ENCODE peak calls at places on chromosomes 2 and 18, in four cellular contexts. One of them, this sample, is unnamed.

GRCh38 chr2:209388416-209389037 is 35.3 kb upstream of the MAP2 start:
- DNase-seq in heart right ventricle: no peak
- DNase-seq in endodermal cell: no peak
- DNase-seq in fibroblast of pulmonary artery: no peak
- DNase-seq in this sample: no peak

GRCh38 chr18:74242451-74243096 is 49.2 kb downstream of the CYB5A start:
- DNase-seq in fibroblast of pulmonary artery: peak
- DNase-seq in endodermal cell: no peak
- DNase-seq in heart right ventricle: no peak
- DNase-seq in this sample: no peak

GRCh38 chr2:121330921-121331320 is 45.9 kb upstream of the TFCP2L1 start:
- DNase-seq in endodermal cell: peak
- DNase-seq in heart right ventricle: no peak
- DNase-seq in fibroblast of pulmonary artery: no peak
- DNase-seq in this sample: no peak

GRCh38 chr2:173457366-173457765 is 102.7 kb downstream of the CDCA7 start:
- DNase-seq in endodermal cell: no peak
- DNase-seq in heart right ventricle: no peak
- DNase-seq in fibroblast of pulmonary artery: no peak
- DNase-seq in this sample: no peak

GRCh38 chr2:226971029-226971584 is 135.3 kb downstream of the RHBDD1 start:
- DNase-seq in fibroblast of pulmonary artery: no peak
- DNase-seq in endodermal cell: no peak
- DNase-seq in heart right ventricle: no peak
- DNase-seq in this sample: no peak

GRCh38 chr2:43225093-43225787 is 1.2 kb downstream of the ZFP36L2 start:
- DNase-seq in heart right ventricle: peak
- DNase-seq in fibroblast of pulmonary artery: peak
- DNase-seq in endodermal cell: peak
- DNase-seq in this sample: peak

GRCh38 chr2:179251865-179252264 is 12.8 kb downstream of the SESTD1 start:
- DNase-seq in fibroblast of pulmonary artery: no peak
- DNase-seq in endodermal cell: no peak
- DNase-seq in heart right ventricle: no peak
- DNase-seq in this sample: no peak

GRCh38 chr2:109129921-109130725 is 1.1 kb downstream of the SH3RF3 start:
- DNase-seq in fibroblast of pulmonary artery: peak
- DNase-seq in endodermal cell: peak
- DNase-seq in heart right ventricle: peak
- DNase-seq in this sample: no peak

GRCh38 chr2:197136452-197136851 is 174.1 kb downstream of the ANKRD44 start:
- DNase-seq in endodermal cell: no peak
- DNase-seq in fibroblast of pulmonary artery: no peak
- DNase-seq in heart right ventricle: no peak
- DNase-seq in this sample: no peak

GRCh38 chr2:197137826-197138480 is 172.6 kb downstream of the ANKRD44 start:
- DNase-seq in fibroblast of pulmonary artery: no peak
- DNase-seq in endodermal cell: no peak
- DNase-seq in heart right ventricle: no peak
- DNase-seq in this sample: no peak

GRCh38 chr2:197137234-197137633 is 173.3 kb downstream of the ANKRD44 start:
- DNase-seq in endodermal cell: no peak
- DNase-seq in fibroblast of pulmonary artery: peak
- DNase-seq in heart right ventricle: no peak
- DNase-seq in this sample: peak

GRCh38 chr2:197134206-197134605 is 176.4 kb downstream of the ANKRD44 start:
- DNase-seq in fibroblast of pulmonary artery: no peak
- DNase-seq in heart right ventricle: no peak
- DNase-seq in endodermal cell: no peak
- DNase-seq in this sample: no peak

GRCh38 chr2:197135806-197136205 is 174.8 kb downstream of the ANKRD44 start:
- DNase-seq in heart right ventricle: no peak
- DNase-seq in endodermal cell: no peak
- DNase-seq in fibroblast of pulmonary artery: no peak
- DNase-seq in this sample: no peak
- TF ChIP-seq CTCF in heart right ventricle: no peak
- TF ChIP-seq CTCF in endodermal cell: no peak
- TF ChIP-seq CTCF in fibroblast of pulmonary artery: no peak
- TF ChIP-seq CTCF in this sample: no peak

GRCh38 chr2:6342273-6342920 is 523.3 kb downstream of the CMPK2 start:
- DNase-seq in heart right ventricle: no peak
- DNase-seq in endodermal cell: no peak
- DNase-seq in fibroblast of pulmonary artery: no peak
- DNase-seq in this sample: no peak

GRCh38 chr2:6337123-6337830 is 528.4 kb downstream of the CMPK2 start:
- DNase-seq in endodermal cell: no peak
- DNase-seq in fibroblast of pulmonary artery: no peak
- DNase-seq in heart right ventricle: no peak
- DNase-seq in this sample: no peak

GRCh38 chr2:6341730-6342129 is 524.0 kb downstream of the CMPK2 start:
- DNase-seq in heart right ventricle: no peak
- DNase-seq in fibroblast of pulmonary artery: no peak
- DNase-seq in endodermal cell: no peak
- DNase-seq in this sample: no peak

GRCh38 chr2:6343076-6343475 is 522.6 kb downstream of the CMPK2 start:
- DNase-seq in endodermal cell: no peak
- DNase-seq in heart right ventricle: no peak
- DNase-seq in fibroblast of pulmonary artery: no peak
- DNase-seq in this sample: no peak
- H3K4me3 ChIP-seq in endodermal cell: no peak
- H3K4me3 ChIP-seq in heart right ventricle: no peak
- H3K4me3 ChIP-seq in fibroblast of pulmonary artery: no peak
- H3K4me3 ChIP-seq in this sample: no peak

GRCh38 chr18:52670903-52671302 is 330.9 kb downstream of the DCC start:
- DNase-seq in fibroblast of pulmonary artery: peak
- DNase-seq in endodermal cell: no peak
- DNase-seq in heart right ventricle: no peak
- DNase-seq in this sample: peak
- TF ChIP-seq CTCF in fibroblast of pulmonary artery: peak
- TF ChIP-seq CTCF in endodermal cell: peak
- TF ChIP-seq CTCF in heart right ventricle: no peak
- TF ChIP-seq CTCF in this sample: peak

GRCh38 chr2:5950736-5951135 is 258.6 kb downstream of the SOX11 start:
- DNase-seq in endodermal cell: no peak
- DNase-seq in fibroblast of pulmonary artery: no peak
- DNase-seq in heart right ventricle: no peak
- DNase-seq in this sample: no peak

GRCh38 chr2:5940596-5941535 is 248.7 kb downstream of the SOX11 start:
- DNase-seq in heart right ventricle: peak
- DNase-seq in fibroblast of pulmonary artery: no peak
- DNase-seq in endodermal cell: no peak
- DNase-seq in this sample: no peak

GRCh38 chr2:5942204-5942603 is 250.0 kb downstream of the SOX11 start:
- DNase-seq in heart right ventricle: no peak
- DNase-seq in endodermal cell: no peak
- DNase-seq in fibroblast of pulmonary artery: no peak
- DNase-seq in this sample: no peak

GRCh38 chr2:5945707-5946106 is 253.5 kb downstream of the SOX11 start:
- DNase-seq in fibroblast of pulmonary artery: no peak
- DNase-seq in heart right ventricle: no peak
- DNase-seq in endodermal cell: no peak
- DNase-seq in this sample: no peak

GRCh38 chr2:5946210-5947118 is 254.3 kb downstream of the SOX11 start:
- DNase-seq in endodermal cell: no peak
- DNase-seq in heart right ventricle: no peak
- DNase-seq in fibroblast of pulmonary artery: no peak
- DNase-seq in this sample: no peak
- H3K4me3 ChIP-seq in endodermal cell: no peak
- H3K4me3 ChIP-seq in heart right ventricle: no peak
- H3K4me3 ChIP-seq in fibroblast of pulmonary artery: no peak
- H3K4me3 ChIP-seq in this sample: no peak

DNA sequence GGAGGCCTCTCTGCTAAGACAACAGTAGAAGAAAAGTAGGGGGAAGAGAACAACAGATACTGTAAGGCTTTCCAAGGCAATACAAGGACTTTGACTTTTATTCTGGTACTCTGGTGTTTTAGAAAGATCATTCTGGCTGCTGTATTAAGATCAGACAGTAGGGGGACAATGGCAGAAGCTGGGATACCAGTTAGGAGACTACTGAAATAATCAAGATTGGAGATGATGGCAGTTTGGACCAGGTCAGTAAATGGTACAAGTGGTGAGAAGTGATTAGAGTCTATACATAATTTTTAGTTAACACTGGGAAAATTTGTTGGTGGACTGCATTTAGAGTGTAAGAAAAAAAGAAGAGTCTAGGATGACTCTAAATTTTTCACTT is 139.7 kb downstream of the ROCK1 start:
- DNase-seq in fibroblast of pulmonary artery: peak
- DNase-seq in endodermal cell: no peak
- DNase-seq in heart right ventricle: no peak
- DNase-seq in this sample: peak
- TF ChIP-seq CTCF in fibroblast of pulmonary artery: peak
- TF ChIP-seq CTCF in endodermal cell: peak
- TF ChIP-seq CTCF in heart right ventricle: peak
- TF ChIP-seq CTCF in this sample: peak

This sample was measured in brain microvascular endothelial cell.